ENCODE peak calls at places on chromosome 20, in seven cellular contexts. G is HepG2, C is GM12892, J is SK-N-SH, E is K562, F is H1, W is GM12878. R is an unnamed sample.

GRCh38 chr20:34415079-34415478 is 52.0 kb downstream of the ITCH start:
- DNase-seq in W (peak), G (no peak), C (no peak), F (no peak), J (no peak), E (no peak), R (no peak)

GRCh38 chr20:15637971-15638754 is 935.1 kb downstream of the KIF16B start:
- DNase-seq in C (no peak), J (no peak), W (no peak), G (no peak), E (no peak), F (peak), R (no peak)

GRCh38 chr20:57655812-57656161 is 35.6 kb upstream of the ZBP1 start:
- DNase-seq in J (peak), F (no peak), C (no peak), E (no peak), G (no peak), W (no peak), R (no peak)

GRCh38 chr20:34473262-34473883 is 42.8 kb upstream of the DYNLRB1 start:
- DNase-seq in W (no peak), F (peak), C (no peak), J (peak), E (peak), G (peak), R (peak)

GRCh38 chr20:9230406-9230805 is 161.5 kb downstream of the PLCB4 start:
- DNase-seq in W (no peak), F (no peak), G (no peak), J (no peak), C (no peak), E (no peak), R (no peak)

GRCh38 chr20:58692579-58693225 is at the start of gene NPEPL1:
- DNase-seq in J (no peak), F (no peak), C (peak), W (no peak), E (no peak), G (no peak), R (peak)

GRCh38 chr20:1001116-1001515 is 995 bp downstream of the RSPO4 start:
- DNase-seq in W (no peak), G (no peak), J (no peak), E (no peak), F (no peak), C (no peak), R (no peak)

GRCh38 chr20:45588800-45589199 is 9.7 kb upstream of the WFDC8 start:
- DNase-seq in C (no peak), G (no peak), W (no peak), F (no peak), E (no peak), J (no peak), R (no peak)

GRCh38 chr20:35576816-35577215 is 34.9 kb downstream of the ERGIC3 start:
- DNase-seq in F (no peak), G (no peak), J (no peak), C (no peak), W (no peak), E (no peak), R (no peak)

GRCh38 chr20:14775778-14776177 is 438.4 kb upstream of the FLRT3 start:
- DNase-seq in F (no peak), J (no peak), E (no peak), W (no peak), G (peak), C (no peak), R (no peak)

GRCh38 chr20:11849976-11850670 is 67.6 kb upstream of the BTBD3 start:
- DNase-seq in E (no peak), J (no peak), G (no peak), W (no peak), F (no peak), C (no peak), R (no peak)

GRCh38 chr20:8568068-8568467 is 436.0 kb downstream of the PLCB1 start:
- DNase-seq in E (no peak), J (no peak), W (no peak), G (peak), C (no peak), F (no peak), R (no peak)

GRCh38 chr20:6680441-6680840 is 87.0 kb upstream of the BMP2 start:
- DNase-seq in E (no peak), C (no peak), G (no peak), W (no peak), F (no peak), J (no peak), R (no peak)

GRCh38 chr20:36519944-36520343 is 21.4 kb upstream of the MYL9 start:
- DNase-seq in E (no peak), C (no peak), W (no peak), F (no peak), G (no peak), J (no peak), R (no peak)

GRCh38 chr20:32581839-32582658 is 3.1 kb downstream of the NOL4L start:
- DNase-seq in G (no peak), C (no peak), W (no peak), J (no peak), E (no peak), F (no peak), R (no peak)

GRCh38 chr20:7654231-7654630 is 286.0 kb downstream of the HAO1 start:
- DNase-seq in W (no peak), G (no peak), J (no peak), E (no peak), F (no peak), C (no peak), R (no peak)

GRCh38 chr20:62742550-62742949 is 33.9 kb downstream of the NTSR1 start:
- DNase-seq in G (no peak), W (no peak), J (no peak), E (no peak), C (no peak), F (no peak), R (no peak)

GRCh38 chr20:62740286-62741141 is 31.9 kb downstream of the NTSR1 start:
- DNase-seq in C (peak), F (no peak), W (peak), J (no peak), E (peak), G (peak), R (peak)

GRCh38 chr20:62741701-62742491 is 33.3 kb downstream of the NTSR1 start:
- DNase-seq in E (no peak), C (no peak), J (no peak), F (no peak), G (no peak), W (no peak), R (no peak)

GRCh38 chr20:62739581-62740285 is 31.1 kb downstream of the NTSR1 start:
- DNase-seq in F (no peak), C (no peak), E (no peak), J (no peak), W (no peak), G (no peak), R (no peak)

DNA sequence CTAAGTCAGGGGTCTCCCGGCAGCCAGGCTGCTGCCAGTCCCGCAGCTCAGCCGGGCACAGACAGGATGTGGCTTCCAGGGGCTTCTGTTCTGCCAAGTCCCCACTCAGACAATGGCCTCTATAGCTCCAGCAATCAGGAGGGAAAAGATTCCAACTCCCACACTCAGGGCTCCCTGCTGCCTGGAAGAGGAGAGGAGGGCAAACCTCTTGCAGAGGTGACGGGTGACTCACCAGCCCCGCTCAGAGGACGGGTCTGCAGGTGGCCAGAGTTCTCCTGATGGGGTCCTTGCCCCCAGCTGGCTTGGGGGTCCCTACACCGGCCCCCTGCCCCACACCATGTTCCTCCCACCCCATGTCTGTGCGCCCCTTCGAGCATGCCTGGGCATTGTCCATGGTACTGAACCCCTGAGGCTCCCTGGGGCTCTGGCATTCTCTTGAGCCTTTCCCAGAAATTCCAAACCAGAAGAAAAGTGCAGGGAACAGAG is 32.6 kb downstream of the NTSR1 start:
- DNase-seq in F (no peak), E (no peak), C (no peak), W (no peak), G (no peak), J (no peak), R (no peak)
- TF ChIP-seq TAF1 in F (no peak), E (no peak), C (no peak), W (no peak), G (no peak), J (no peak), R (no peak)

DNA sequence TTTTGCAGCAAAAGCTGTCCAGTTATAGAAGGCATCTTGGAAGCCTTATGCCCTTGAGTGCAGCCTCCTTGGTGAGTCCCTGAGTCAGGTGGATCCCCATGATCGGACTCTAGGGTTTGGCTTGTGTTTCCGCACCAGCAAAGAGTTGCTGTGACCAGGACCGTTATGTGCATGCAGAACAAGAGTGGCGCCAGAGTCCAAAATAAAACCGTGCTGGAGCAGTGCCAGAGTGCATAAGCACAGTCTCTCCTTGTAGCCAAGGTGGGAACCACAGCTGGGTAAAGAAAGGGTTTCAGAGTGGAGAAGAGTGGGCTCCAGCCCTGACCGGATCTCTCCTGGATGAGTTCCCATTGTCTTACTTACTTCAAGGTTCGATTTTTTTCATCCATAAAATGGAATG is 58.6 kb downstream of the FOXA2 start:
- DNase-seq in C (no peak), F (no peak), W (no peak), J (no peak), E (no peak), G (peak), R (no peak)
- TF ChIP-seq TAF1 in C (no peak), F (no peak), W (no peak), J (no peak), E (no peak), G (no peak), R (no peak)

GRCh38 chr20:63357921-63358905 is 2.9 kb downstream of the CHRNA4 start:
- DNase-seq in F (no peak), J (no peak), G (no peak), C (no peak), W (no peak), E (no peak), R (no peak)
- TF ChIP-seq TAF1 in F (no peak), J (no peak), G (no peak), C (no peak), W (no peak), E (no peak), R (no peak)

GRCh38 chr20:50572922-50573777 is 63.0 kb downstream of the PTPN1 start:
- DNase-seq in C (no peak), W (no peak), F (no peak), E (no peak), J (peak), G (no peak), R (no peak)
- TF ChIP-seq TAF1 in C (no peak), W (no peak), F (no peak), E (no peak), J (no peak), G (no peak), R (no peak)

GRCh38 chr20:20204326-20204725 is 152.0 kb downstream of the CFAP61 start:
- DNase-seq in C (no peak), F (no peak), E (no peak), W (no peak), J (peak), G (no peak), R (no peak)
- TF ChIP-seq TAF1 in C (no peak), F (no peak), E (no peak), W (no peak), J (no peak), G (no peak), R (no peak)

GRCh38 chr20:43375586-43375985 is 82.1 kb upstream of the SRSF6 start:
- DNase-seq in J (no peak), F (no peak), E (no peak), W (no peak), G (no peak), C (no peak), R (no peak)
- TF ChIP-seq TAF1 in J (no peak), F (no peak), E (no peak), W (no peak), G (no peak), C (no peak), R (no peak)

GRCh38 chr20:21125849-21126840 is at the start of gene KIZ:
- DNase-seq in G (peak), C (peak), F (peak), J (peak), E (peak), W (peak), R (peak)
- TF ChIP-seq TAF1 in G (peak), C (no peak), F (peak), J (peak), E (no peak), W (peak), R (no peak)

DNA sequence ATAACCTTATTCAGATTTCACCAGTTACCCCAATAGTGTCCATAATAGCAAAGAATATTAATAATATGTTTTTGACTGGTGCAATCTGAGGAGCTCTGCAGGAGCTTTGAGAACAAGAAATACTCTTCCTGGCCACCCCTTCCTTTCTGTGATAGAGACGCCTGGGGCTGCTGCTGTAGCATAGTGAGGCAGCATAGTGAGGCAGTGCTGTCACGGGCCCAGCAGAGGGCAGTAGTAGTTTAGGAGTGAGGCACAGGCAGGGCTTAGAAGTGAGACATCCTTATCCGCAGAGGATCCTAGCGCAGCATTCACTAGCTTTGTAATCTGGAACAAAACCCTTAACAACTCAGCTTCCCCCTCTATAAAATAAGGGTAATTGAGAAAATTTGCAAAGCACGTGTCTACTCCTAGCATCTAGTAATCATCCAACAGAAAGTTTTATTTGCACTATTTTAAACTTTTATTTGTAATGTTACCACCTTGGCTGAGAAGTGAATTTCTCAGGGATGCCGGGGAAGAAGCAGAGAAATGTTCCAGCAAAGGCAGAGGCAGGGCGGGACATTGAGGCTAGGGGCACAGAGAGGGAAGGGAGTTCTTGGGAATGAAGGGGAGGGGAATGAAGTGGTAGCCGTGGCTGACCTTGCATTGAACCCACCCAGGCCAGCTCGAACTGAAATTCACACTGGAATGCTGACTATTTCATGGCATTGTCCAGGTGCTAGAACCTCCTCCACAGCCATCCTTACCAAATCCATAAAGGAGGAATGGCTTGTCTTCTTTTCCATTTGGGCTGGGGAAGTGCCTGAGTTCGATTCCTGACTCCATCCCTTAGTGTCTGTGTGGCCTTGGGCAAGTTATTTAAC is 78.8 kb downstream of the CDS2 start:
- DNase-seq in W (no peak), E (peak), C (peak), J (peak), F (peak), G (peak), R (peak)
- TF ChIP-seq TAF1 in W (no peak), E (no peak), C (no peak), J (no peak), F (no peak), G (no peak), R (no peak)